ENCODE peak calls at places on chromosomes 4 and X, in nine cellular contexts. F is body of pancreas, B is BJ, I is testis, C is heart right ventricle, L is choroid plexus epithelial cell, T is astrocyte, S is sigmoid colon, J is IMR-90. U is an unnamed sample.

GRCh38 chr4:181854142-181854541 is 389.1 kb upstream of the TENM3 start:
- DNase-seq in T (peak), F (no peak), S (no peak), L (no peak), C (no peak), J (no peak), B (no peak), I (no peak), U (no peak)

GRCh38 chr4:98334461-98334860 is 73.3 kb downstream of the RAP1GDS1 start:
- DNase-seq in B (no peak), I (no peak), L (no peak), F (no peak), S (no peak), T (no peak), J (no peak), C (no peak), U (no peak)

GRCh38 chr4:183100827-183101226 is 1.8 kb downstream of the WWC2 start:
- DNase-seq in B (no peak), S (no peak), I (peak), L (no peak), C (no peak), F (no peak), J (no peak), T (no peak), U (no peak)

GRCh38 chrX:1391707-1392375 is at the start of gene SLC25A6:
- DNase-seq in B (peak), I (peak), T (peak), L (peak), F (peak), S (peak), C (peak), J (peak), U (peak)

GRCh38 chr4:23762551-23762950 is 127.3 kb downstream of the PPARGC1A start:
- DNase-seq in S (no peak), J (no peak), F (no peak), T (no peak), B (no peak), L (no peak), I (no peak), C (no peak), U (no peak)

GRCh38 chr4:139665079-139665689 is 435 bp upstream of the MGST2 start:
- DNase-seq in J (no peak), S (no peak), I (no peak), T (no peak), F (no peak), B (no peak), L (no peak), C (no peak), U (no peak)

GRCh38 chr4:172648471-172648870 is 520.1 kb upstream of the GALNT7 start:
- DNase-seq in J (peak), L (peak), C (no peak), I (no peak), B (no peak), F (no peak), T (peak), S (no peak), U (no peak)

GRCh38 chr4:122542411-122543236 is 78.2 kb downstream of the IL21 start:
- DNase-seq in I (no peak), F (no peak), S (no peak), J (peak), L (peak), T (peak), B (peak), C (no peak), U (peak)

GRCh38 chr4:338759-339097 is 1.1 kb downstream of the ZNF141 start:
- DNase-seq in L (peak), J (no peak), B (no peak), C (peak), T (no peak), S (no peak), F (no peak), I (no peak), U (no peak)

GRCh38 chrX:74449937-74450330 is 28.6 kb downstream of the SLC16A2 start:
- DNase-seq in C (no peak), S (no peak), F (no peak), B (peak), L (peak), J (peak), T (peak), I (no peak), U (peak)

GRCh38 chrX:356385-357034 is 30.2 kb downstream of the PPP2R3B start:
- DNase-seq in C (no peak), I (no peak), L (peak), T (peak), J (peak), F (no peak), B (peak), S (no peak), U (peak)

GRCh38 chr4:157072002-157072401 is 3.9 kb upstream of the GLRB start:
- DNase-seq in F (no peak), L (peak), T (peak), J (peak), C (no peak), I (no peak), B (no peak), S (no peak), U (peak)

GRCh38 chr4:41930139-41930831 is 4.9 kb upstream of the TMEM33 start:
- DNase-seq in B (no peak), I (peak), L (no peak), F (no peak), T (no peak), C (no peak), S (no peak), J (no peak), U (no peak)
- H3K4me3 ChIP-seq in B (no peak), I (no peak), L (no peak), F (no peak), T (no peak), C (no peak), S (no peak), J (no peak), U (no peak)

GRCh38 chrX:153792368-153792767 is 1.8 kb downstream of the IDH3G start:
- DNase-seq in S (no peak), L (no peak), J (no peak), C (no peak), I (no peak), T (no peak), F (no peak), B (no peak), U (no peak)

GRCh38 chrX:153794018-153794896 is at the start of the genes IDH3G and SSR4:
- DNase-seq in B (peak), F (peak), T (peak), I (peak), L (peak), C (peak), S (peak), J (peak), U (peak)

GRCh38 chrX:153793291-153793690 is 884 bp downstream of the IDH3G start:
- DNase-seq in J (no peak), S (no peak), L (no peak), F (no peak), I (no peak), B (no peak), C (peak), T (no peak), U (no peak)

GRCh38 chrX:153797415-153798015 is 3.0 kb downstream of the SSR4 start:
- DNase-seq in I (no peak), B (no peak), C (no peak), T (no peak), S (no peak), L (no peak), J (no peak), F (no peak), U (no peak)

DNA sequence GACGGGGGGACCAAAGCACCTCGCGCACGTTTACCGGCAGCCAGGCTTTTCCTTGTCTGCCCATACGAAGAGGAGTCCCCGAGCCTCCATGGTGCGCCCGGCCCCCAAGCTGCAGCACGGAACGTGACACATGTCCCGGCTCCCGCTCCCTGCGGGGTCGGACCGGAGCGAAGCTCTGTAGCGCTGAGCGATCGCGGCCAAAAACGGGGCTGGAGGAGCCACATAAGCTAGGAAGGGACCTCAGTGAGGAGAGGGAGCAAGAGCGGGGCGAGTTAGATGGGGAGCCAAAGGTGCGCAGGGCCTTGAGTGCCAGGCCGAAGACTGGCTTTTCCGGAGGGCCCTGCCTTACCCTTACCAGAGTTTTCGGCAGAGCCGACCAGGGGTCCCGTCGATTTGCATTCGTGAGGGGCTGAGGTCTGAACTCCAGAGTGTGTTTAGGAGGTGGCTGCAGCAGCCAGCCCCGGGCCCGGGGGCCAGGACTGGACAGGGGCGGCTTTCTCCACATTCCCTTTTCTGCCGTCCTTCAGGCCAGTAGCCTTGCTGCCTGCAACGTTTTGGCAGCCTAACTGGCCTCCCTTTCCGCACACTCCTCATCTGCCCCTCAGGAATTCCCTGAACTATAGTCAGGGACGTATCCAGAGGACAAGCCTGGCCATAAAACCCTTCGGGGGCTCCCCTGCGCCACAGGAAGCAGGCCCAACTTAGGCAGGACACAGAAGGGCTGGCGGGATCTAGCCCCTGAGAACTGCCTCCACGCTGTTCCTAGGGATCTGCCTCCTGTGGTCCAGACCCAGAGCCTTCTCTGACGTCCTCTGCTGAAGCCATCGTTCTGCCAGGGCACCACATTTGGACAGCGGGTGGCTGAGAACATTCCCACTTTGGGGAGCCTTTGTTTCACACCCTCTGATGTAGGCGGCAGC is 689 bp downstream of the SSR4 start:
- DNase-seq in T (no peak), L (no peak), I (no peak), J (no peak), C (no peak), S (no peak), B (no peak), F (no peak), U (no peak)
- TF ChIP-seq CTCF in T (no peak), L (no peak), I (no peak), J (no peak), C (no peak), S (no peak), B (no peak), F (no peak), U (no peak)

GRCh38 chrX:72129661-72130060 is 2.1 kb downstream of the RTL5 start:
- DNase-seq in F (no peak), C (no peak), B (no peak), T (no peak), S (no peak), L (no peak), J (no peak), I (no peak), U (no peak)

GRCh38 chrX:72130156-72130761 is 1.5 kb downstream of the RTL5 start:
- DNase-seq in C (no peak), I (no peak), F (no peak), J (no peak), S (no peak), B (no peak), L (no peak), T (no peak), U (no peak)

GRCh38 chrX:72131317-72132294 is at the start of gene RTL5:
- DNase-seq in I (peak), J (peak), T (peak), L (peak), C (peak), F (peak), S (peak), B (peak), U (peak)

GRCh38 chrX:72132456-72132855 is 741 bp upstream of the RTL5 start:
- DNase-seq in F (no peak), C (no peak), T (no peak), L (no peak), I (no peak), S (no peak), B (no peak), J (no peak), U (no peak)

GRCh38 chrX:72130762-72131231 is 918 bp downstream of the RTL5 start:
- DNase-seq in L (no peak), C (no peak), F (no peak), S (no peak), I (peak), T (no peak), B (no peak), J (no peak), U (no peak)
- H3K4me3 ChIP-seq in L (peak), C (no peak), F (no peak), S (peak), I (peak), T (peak), B (peak), J (peak), U (peak)

GRCh38 chr4:162770761-162771490 is 395.8 kb downstream of the NAF1 start:
- DNase-seq in I (no peak), T (no peak), J (no peak), F (no peak), S (no peak), C (no peak), L (peak), B (no peak), U (no peak)
- TF ChIP-seq CTCF in I (no peak), T (no peak), J (no peak), F (no peak), S (no peak), C (no peak), L (no peak), B (no peak), U (no peak)

GRCh38 chr4:44722001-44722400 is 4.4 kb downstream of the GNPDA2 start:
- DNase-seq in B (no peak), C (no peak), S (no peak), I (no peak), F (no peak), J (no peak), L (no peak), T (no peak), U (no peak)

GRCh38 chr4:44725166-44725565 is 1.2 kb downstream of the GNPDA2 start:
- DNase-seq in F (no peak), J (peak), I (no peak), B (no peak), L (no peak), T (no peak), S (no peak), C (no peak), U (peak)

GRCh38 chr4:44725861-44726820 is at the start of gene GNPDA2:
- DNase-seq in T (peak), B (peak), I (peak), L (peak), F (peak), S (peak), J (peak), C (peak), U (peak)

GRCh38 chr4:44727471-44727870 is 1.1 kb upstream of the GNPDA2 start:
- DNase-seq in J (no peak), C (no peak), B (no peak), F (no peak), S (no peak), T (no peak), L (no peak), I (no peak), U (no peak)
- H3K4me3 ChIP-seq in J (no peak), C (no peak), B (no peak), F (no peak), S (no peak), T (no peak), L (no peak), I (no peak), U (no peak)

GRCh38 chr4:73772353-73772752 is 32.0 kb downstream of the CXCL8 start:
- DNase-seq in T (no peak), B (no peak), L (no peak), I (no peak), F (no peak), S (no peak), J (no peak), C (no peak), U (no peak)

GRCh38 chr4:73776363-73776762 is 36.0 kb downstream of the CXCL8 start:
- DNase-seq in I (peak), L (peak), B (no peak), C (peak), T (peak), F (peak), S (peak), J (peak), U (peak)

GRCh38 chr4:73765296-73765695 is 24.9 kb downstream of the CXCL8 start:
- DNase-seq in F (no peak), C (no peak), T (no peak), S (no peak), B (no peak), J (no peak), I (no peak), L (no peak), U (no peak)

DNA sequence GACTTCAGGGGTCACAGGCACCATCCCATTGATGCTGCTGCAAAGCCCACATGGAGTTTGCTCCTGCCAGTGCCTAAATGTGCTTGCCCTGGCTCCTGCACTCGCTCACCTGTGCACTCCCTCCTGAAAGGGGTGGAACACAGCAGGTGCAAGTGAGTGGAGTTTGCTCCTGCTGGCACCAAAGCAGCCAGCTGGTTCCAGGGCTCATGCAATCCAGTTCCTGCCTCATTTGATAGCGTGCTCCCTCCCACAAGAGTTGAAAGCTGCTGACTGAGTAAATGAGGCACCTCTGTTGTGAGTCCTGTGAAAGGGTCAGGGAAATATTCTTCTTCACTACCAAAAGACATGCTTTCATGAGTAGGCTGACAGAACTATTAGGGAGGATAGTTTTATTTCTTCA is 30.5 kb downstream of the CXCL8 start:
- DNase-seq in S (no peak), T (no peak), L (no peak), I (no peak), B (no peak), C (no peak), J (no peak), F (peak), U (no peak)
- TF ChIP-seq CTCF in S (no peak), T (no peak), L (no peak), I (no peak), B (no peak), C (no peak), J (no peak), F (no peak), U (no peak)

DNA sequence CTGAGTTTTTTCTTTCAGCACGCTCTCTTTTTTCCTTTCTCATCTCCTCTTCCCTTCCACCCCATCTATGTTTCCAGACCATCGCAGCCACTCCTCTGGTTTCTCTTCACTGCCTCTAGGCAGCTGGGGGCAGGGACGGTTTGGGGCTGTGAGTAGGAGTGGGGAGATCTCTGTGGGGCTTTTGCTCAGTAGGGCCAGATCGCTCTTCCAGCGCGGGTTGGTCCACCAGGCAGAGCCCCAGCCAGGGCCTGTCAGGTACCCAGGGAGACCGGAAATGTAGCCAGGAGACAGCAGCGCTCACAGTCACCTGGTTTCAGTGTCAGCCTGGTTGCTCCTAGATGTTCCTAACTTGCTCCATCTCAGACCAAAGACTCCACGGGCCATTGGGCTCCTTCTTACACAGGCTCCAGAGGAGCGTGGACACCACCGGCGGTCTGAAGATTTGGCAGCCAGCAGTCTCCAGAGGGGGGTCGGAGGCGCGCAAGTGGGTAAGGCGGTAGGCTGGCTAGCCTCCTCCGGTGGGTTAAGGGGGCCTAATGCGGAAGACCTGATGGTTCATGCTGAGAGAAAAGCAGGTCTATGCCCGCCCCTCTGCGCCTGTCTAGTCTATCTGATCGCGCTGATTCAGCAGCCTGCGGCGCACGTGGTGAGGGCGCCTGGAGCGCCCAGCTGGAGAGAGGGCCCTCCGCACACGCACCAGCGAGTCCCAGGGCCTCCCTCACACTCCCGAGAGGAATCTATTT is 1.8 kb downstream of the FGF5 start:
- DNase-seq in F (no peak), J (peak), C (no peak), S (no peak), T (peak), I (no peak), B (no peak), L (no peak), U (peak)
- H3K4me3 ChIP-seq in F (no peak), J (peak), C (no peak), S (no peak), T (peak), I (no peak), B (peak), L (peak), U (peak)

U was measured in AG10803.